ENCODE peak calls at places on chromosomes 2 and 18, in five cellular contexts. M, H, N, Y and C are unnamed samples.

GRCh38 chr18:79001001-79001400 is 21.4 kb downstream of the SALL3 start:
- DNase-seq in M (no peak), H (no peak), N (no peak), Y (no peak), C (no peak)

GRCh38 chr2:30716117-30716900 is 90.9 kb downstream of the CAPN13 start:
- DNase-seq in M (no peak), H (no peak), N (no peak), Y (no peak), C (no peak)

GRCh38 chr2:232901711-232902578 is 31.9 kb downstream of the SNORC start:
- DNase-seq in M (no peak), H (peak), N (no peak), Y (peak), C (peak)

GRCh38 chr2:38497670-38498037 is 105.1 kb downstream of the HNRNPLL start:
- DNase-seq in M (no peak), H (no peak), N (no peak), Y (peak), C (no peak)

GRCh38 chr2:225486226-225486625 is 86.7 kb downstream of the NYAP2 start:
- DNase-seq in M (no peak), H (no peak), N (no peak), Y (no peak), C (no peak)

GRCh38 chr18:9321017-9321452 is 13.5 kb upstream of the TWSG1 start:
- DNase-seq in M (no peak), H (peak), N (no peak), Y (no peak), C (no peak)

GRCh38 chr18:56235061-56235772 is 403.2 kb downstream of the TXNL1 start:
- DNase-seq in M (no peak), H (no peak), N (no peak), Y (no peak), C (no peak)

GRCh38 chr2:124649001-124649400 is 623.9 kb downstream of the CNTNAP5 start:
- DNase-seq in M (no peak), H (no peak), N (no peak), Y (no peak), C (no peak)

GRCh38 chr2:54855434-54855833 is 132.0 kb downstream of the EML6 start:
- DNase-seq in M (no peak), H (no peak), N (no peak), Y (no peak), C (no peak)

GRCh38 chr2:111045771-111046444 is 74.8 kb upstream of the BCL2L11 start:
- DNase-seq in M (no peak), H (no peak), N (no peak), Y (no peak), C (no peak)

GRCh38 chr2:159030674-159031380 is 62.4 kb downstream of the TANC1 start:
- DNase-seq in M (peak), H (peak), N (no peak), Y (peak), C (peak)

GRCh38 chr2:102061962-102062795 is 70.4 kb downstream of the IL1R2 start:
- DNase-seq in M (no peak), H (peak), N (no peak), Y (no peak), C (no peak)

GRCh38 chr2:239791727-239792648 is 233.2 kb downstream of the NDUFA10 start:
- DNase-seq in M (no peak), H (no peak), N (no peak), Y (no peak), C (no peak)

GRCh38 chr18:55275042-55275897 is 312.7 kb downstream of the TCF4 start:
- DNase-seq in M (no peak), H (peak), N (no peak), Y (no peak), C (no peak)

GRCh38 chr2:660477-661214 is 16.6 kb downstream of the TMEM18 start:
- DNase-seq in M (peak), H (peak), N (no peak), Y (no peak), C (no peak)

GRCh38 chr2:127072380-127072779 is 34.6 kb downstream of the BIN1 start:
- DNase-seq in M (no peak), H (no peak), N (no peak), Y (no peak), C (no peak)

GRCh38 chr18:63284861-63285260 is 34.7 kb downstream of the BCL2 start:
- DNase-seq in M (no peak), H (no peak), N (no peak), Y (no peak), C (no peak)

GRCh38 chr2:153495725-153496124 is 17.2 kb upstream of the RPRM start:
- DNase-seq in M (no peak), H (no peak), N (no peak), Y (no peak), C (no peak)

GRCh38 chr2:39008663-39009062 is 112.2 kb downstream of the SOS1 start:
- DNase-seq in M (no peak), H (no peak), N (no peak), Y (no peak), C (no peak)

GRCh38 chr18:79926715-79927596 is 24.5 kb downstream of the SLC66A2 start:
- DNase-seq in M (no peak), H (no peak), N (no peak), Y (no peak), C (no peak)

GRCh38 chr2:46787315-46787714 is 128.3 kb downstream of the MCFD2 start:
- DNase-seq in M (no peak), H (no peak), N (no peak), Y (no peak), C (no peak)

GRCh38 chr2:203824057-203824456 is 43.5 kb upstream of the CTLA4 start:
- DNase-seq in M (no peak), H (no peak), N (no peak), Y (no peak), C (no peak)

GRCh38 chr2:12764075-12764722 is 47.5 kb downstream of the TRIB2 start:
- DNase-seq in M (no peak), H (no peak), N (no peak), Y (no peak), C (no peak)

GRCh38 chr2:23384551-23385349 is at the start of gene KLHL29:
- DNase-seq in M (no peak), H (peak), N (no peak), Y (no peak), C (no peak)

GRCh38 chr2:20450201-20451108 is 3.6 kb downstream of the RHOB start:
- DNase-seq in M (peak), H (no peak), N (no peak), Y (peak), C (no peak)

GRCh38 chr2:88827821-88828220 is 136.3 kb downstream of the RPIA start:
- DNase-seq in M (no peak), H (no peak), N (no peak), Y (no peak), C (no peak)

GRCh38 chr2:97673915-97674283 is 4.4 kb downstream of the C2orf92 start:
- DNase-seq in M (no peak), H (peak), N (no peak), Y (no peak), C (no peak)

GRCh38 chr2:200913654-200914053 is 24.5 kb downstream of the NIF3L1 start:
- DNase-seq in M (no peak), H (no peak), N (no peak), Y (no peak), C (no peak)

GRCh38 chr2:152875832-152876669 is 157.6 kb downstream of the ARL6IP6 start:
- DNase-seq in M (no peak), H (no peak), N (no peak), Y (no peak), C (no peak)

GRCh38 chr2:72887836-72888437 is 729 bp downstream of the SPR start:
- DNase-seq in M (peak), H (peak), N (no peak), Y (peak), C (peak)

GRCh38 chr2:17765423-17765822 is 11.5 kb downstream of the GEN1 start:
- DNase-seq in M (no peak), H (no peak), N (no peak), Y (peak), C (no peak)

GRCh38 chr18:61414116-61414515 is 80.9 kb downstream of the CDH20 start:
- DNase-seq in M (no peak), H (no peak), N (no peak), Y (no peak), C (no peak)

GRCh38 chr2:32965523-32966171 is 18.9 kb downstream of the LTBP1 start:
- DNase-seq in M (no peak), H (no peak), N (no peak), Y (no peak), C (no peak)
- TF ChIP-seq SIN3A in M (no peak), H (no peak), N (no peak), Y (no peak), C (no peak)

GRCh38 chr18:12314586-12315305 is 6.7 kb downstream of the TUBB6 start:
- DNase-seq in M (no peak), H (no peak), N (no peak), Y (no peak), C (no peak)
- TF ChIP-seq EZH2 in M (no peak), H (no peak), N (no peak), Y (no peak), C (no peak)

GRCh38 chr2:128413718-128414341 is 95.2 kb upstream of the HS6ST1 start:
- DNase-seq in M (no peak), H (no peak), N (no peak), Y (no peak), C (no peak)
- H3K9ac ChIP-seq in M (no peak), H (no peak), N (no peak), Y (no peak), C (no peak)

GRCh38 chr2:195769975-195770374 is 112.9 kb downstream of the SLC39A10 start:
- DNase-seq in M (no peak), H (no peak), N (no peak), Y (no peak), C (no peak)
- TF ChIP-seq SIN3A in M (no peak), H (no peak), N (no peak), Y (no peak), C (no peak)

GRCh38 chr2:169363027-169363569 is 764 bp upstream of the LRP2 start:
- DNase-seq in M (no peak), H (no peak), N (no peak), Y (no peak), C (no peak)

GRCh38 chr2:169363570-169364150 is 1.3 kb upstream of the LRP2 start:
- DNase-seq in M (no peak), H (no peak), N (no peak), Y (no peak), C (no peak)

GRCh38 chr2:169361706-169362345 is 508 bp downstream of the LRP2 start:
- DNase-seq in M (no peak), H (no peak), N (no peak), Y (no peak), C (no peak)

GRCh38 chr2:169362346-169363026 is at the start of gene LRP2:
- DNase-seq in M (no peak), H (no peak), N (no peak), Y (peak), C (no peak)

DNA sequence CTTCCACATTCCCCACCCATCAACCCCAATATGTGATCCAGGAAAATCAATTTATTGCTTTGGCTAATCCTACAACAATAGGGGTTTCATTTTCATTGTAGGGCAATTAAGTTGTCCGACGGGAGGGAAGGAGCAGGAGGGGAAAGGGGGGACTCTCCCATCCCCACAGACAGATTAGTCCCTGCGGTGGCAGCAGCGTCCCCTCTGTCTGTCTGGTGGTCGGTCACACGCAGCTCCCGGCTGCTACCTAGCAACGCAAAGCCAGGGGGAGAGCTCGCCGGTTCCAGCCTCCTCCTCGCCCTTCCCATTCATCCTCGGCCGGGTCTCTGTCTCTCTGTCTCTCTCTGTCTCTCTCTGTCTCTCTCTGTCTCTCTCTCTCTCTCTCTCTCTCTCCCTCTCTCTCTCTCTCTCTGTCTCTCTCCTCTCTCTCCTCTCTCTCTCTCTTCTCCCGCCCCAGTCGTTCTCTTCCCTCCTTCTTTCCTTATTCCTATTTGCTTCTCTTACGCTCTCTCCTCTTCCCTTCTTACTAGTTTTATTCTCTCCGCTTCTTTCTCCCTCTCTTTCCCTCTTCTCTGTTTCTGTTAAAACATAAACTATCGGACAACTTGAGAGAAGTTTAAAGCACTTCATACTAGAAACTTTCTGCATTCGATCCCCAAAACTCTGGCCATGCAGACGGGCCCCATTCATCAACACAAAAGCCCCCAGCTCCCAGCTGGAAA is 1.2 kb downstream of the LRP2 start:
- DNase-seq in M (no peak), H (no peak), N (no peak), Y (no peak), C (no peak)
- TF ChIP-seq EZH2 in M (peak), H (no peak), N (no peak), Y (peak), C (no peak)